ENCODE peak calls at places on chromosomes 5 and 9, in six cellular contexts. L is GM23338, E is aorta, U is HCT116, N is astrocyte, Y is uterus. S is an unnamed sample. For H3K4me1 and H3K27me3, the result is how much of the 10 kb centered on the place peaks cover.

GRCh38 chr5:93404246-93404645 is 176.8 kb downstream of the NR2F1-AS1 start:
- DNase-seq in L (no peak), E (no peak), U (no peak), N (no peak), Y (no peak), S (no peak)

GRCh38 chr9:71629816-71630215 is 138.5 kb downstream of the CEMIP2 start:
- DNase-seq in L (no peak), E (no peak), U (no peak), N (no peak), Y (no peak), S (no peak)

GRCh38 chr5:176144508-176144907 is 93.7 kb upstream of the SIMC1 start:
- DNase-seq in L (no peak), E (no peak), U (no peak), N (no peak), Y (no peak), S (no peak)

GRCh38 chr9:90927496-90927895 is 125.9 kb downstream of the SYK start:
- DNase-seq in L (no peak), E (no peak), U (no peak), N (no peak), Y (no peak), S (no peak)

GRCh38 chr5:17928571-17928970 is 294.3 kb downstream of the TAF11L14 start:
- DNase-seq in L (no peak), E (peak), U (no peak), N (no peak), Y (no peak), S (no peak)

GRCh38 chr5:111117149-111117548 is 25.0 kb downstream of the WDR36 start:
- DNase-seq in L (peak), E (no peak), U (no peak), N (no peak), Y (no peak), S (no peak)

GRCh38 chr5:89445106-89445745 is 562.2 kb upstream of the MEF2C start:
- DNase-seq in L (no peak), E (peak), U (no peak), N (no peak), Y (no peak), S (no peak)

GRCh38 chr9:99680191-99680590 is 141.5 kb upstream of the NR4A3 start:
- DNase-seq in L (no peak), E (no peak), U (no peak), N (peak), Y (no peak), S (no peak)

GRCh38 chr9:94869415-94869838 is 142.9 kb downstream of the AOPEP start:
- DNase-seq in L (no peak), E (no peak), U (no peak), N (peak), Y (no peak), S (no peak)

GRCh38 chr5:56620903-56621680 is 194.3 kb upstream of the MAP3K1 start:
- DNase-seq in L (no peak), E (no peak), U (no peak), N (peak), Y (no peak), S (no peak)

GRCh38 chr5:167665841-167666375 is 625.5 kb upstream of the WWC1 start:
- DNase-seq in L (no peak), E (no peak), U (no peak), N (peak), Y (no peak), S (no peak)

GRCh38 chr9:126275386-126276001 is 51.1 kb upstream of the MVB12B start:
- DNase-seq in L (peak), E (no peak), U (no peak), N (peak), Y (no peak), S (no peak)

GRCh38 chr5:22549876-22550671 is 303.1 kb downstream of the CDH12 start:
- DNase-seq in L (no peak), E (no peak), U (no peak), N (no peak), Y (no peak), S (no peak)

GRCh38 chr9:107644774-107645463 is 155.3 kb upstream of the KLF4 start:
- DNase-seq in L (no peak), E (peak), U (no peak), N (no peak), Y (peak), S (no peak)

GRCh38 chr5:146208916-146209522 is 5.6 kb downstream of the RBM27 start:
- DNase-seq in L (no peak), E (no peak), U (no peak), N (no peak), Y (no peak), S (no peak)

GRCh38 chr9:130183133-130183762 is 11.0 kb downstream of the NCS1 start:
- DNase-seq in L (peak), E (peak), U (no peak), N (peak), Y (no peak), S (peak)

GRCh38 chr5:91848453-91848852 is 465.3 kb upstream of the ARRDC3 start:
- DNase-seq in L (no peak), E (no peak), U (peak), N (peak), Y (no peak), S (no peak)

GRCh38 chr9:133049043-133049442 is 12.7 kb upstream of the CEL start:
- DNase-seq in L (no peak), E (no peak), U (no peak), N (no peak), Y (no peak), S (no peak)

GRCh38 chr5:107631805-107632362 is 38.9 kb downstream of the EFNA5 start:
- DNase-seq in L (no peak), E (no peak), U (no peak), N (no peak), Y (no peak), S (no peak)

DNA sequence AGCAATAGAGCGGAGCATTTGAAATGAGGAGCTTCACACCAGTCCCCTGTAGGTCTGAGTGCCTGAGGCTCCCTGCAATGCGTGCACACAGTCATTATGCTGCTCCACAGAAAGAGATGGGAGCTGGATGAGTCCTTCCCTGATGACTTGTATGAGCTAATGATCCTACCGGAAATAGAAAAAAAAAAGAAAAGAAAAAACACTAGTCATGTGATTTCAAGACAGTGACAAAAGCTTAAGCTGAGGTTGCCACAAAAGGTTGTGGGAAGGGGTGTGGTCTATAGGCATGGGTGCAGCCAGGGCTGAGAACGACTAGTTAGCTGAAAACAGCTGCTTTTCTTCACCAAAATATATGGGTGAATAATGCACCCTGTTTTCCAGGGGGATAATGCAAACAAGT is 300.6 kb downstream of the MLLT3 start:
- DNase-seq in L (no peak), E (no peak), U (no peak), N (no peak), Y (no peak), S (no peak)
- H3K4me3 ChIP-seq in L (no peak), E (no peak), U (no peak), N (no peak), Y (no peak), S (no peak)

DNA sequence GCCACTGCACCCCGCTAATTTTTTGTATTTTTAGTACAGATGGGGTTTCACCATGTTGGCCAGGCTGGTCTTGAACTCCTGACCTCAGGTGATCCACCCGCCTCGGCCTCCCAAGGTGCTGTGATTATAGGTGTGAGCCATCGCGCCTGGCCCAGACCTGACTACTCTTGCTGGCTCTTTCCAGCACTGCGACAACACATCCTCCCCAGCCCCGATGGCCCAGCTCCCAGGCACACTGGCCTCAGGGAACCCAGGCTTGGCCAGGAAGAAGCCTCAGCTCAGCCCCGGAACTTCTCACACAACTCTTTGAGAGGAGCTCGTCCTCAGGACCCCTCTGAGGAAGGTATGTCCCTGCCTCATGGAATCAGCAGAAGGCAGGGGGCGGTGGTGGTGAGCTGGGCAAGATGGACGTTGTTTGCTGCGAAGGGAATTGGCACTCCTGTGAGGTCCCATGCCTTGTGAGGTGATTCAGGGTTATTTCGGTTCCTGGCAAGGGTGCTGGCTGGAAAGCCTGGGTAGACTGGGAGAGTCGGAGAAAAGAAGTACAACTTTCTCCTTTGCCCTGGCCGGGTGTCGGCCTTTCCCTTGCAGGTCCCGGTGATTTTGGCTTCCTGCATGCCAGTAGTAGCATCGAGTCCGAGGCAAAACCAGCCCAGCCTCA is 5.9 kb downstream of the DELE1 start:
- DNase-seq in L (no peak), E (no peak), U (no peak), N (no peak), Y (no peak), S (no peak)
- H3K4me1 ChIP-seq in L (under half), E (under half), U (under half), N (under half), Y (under half), S (under half)

DNA sequence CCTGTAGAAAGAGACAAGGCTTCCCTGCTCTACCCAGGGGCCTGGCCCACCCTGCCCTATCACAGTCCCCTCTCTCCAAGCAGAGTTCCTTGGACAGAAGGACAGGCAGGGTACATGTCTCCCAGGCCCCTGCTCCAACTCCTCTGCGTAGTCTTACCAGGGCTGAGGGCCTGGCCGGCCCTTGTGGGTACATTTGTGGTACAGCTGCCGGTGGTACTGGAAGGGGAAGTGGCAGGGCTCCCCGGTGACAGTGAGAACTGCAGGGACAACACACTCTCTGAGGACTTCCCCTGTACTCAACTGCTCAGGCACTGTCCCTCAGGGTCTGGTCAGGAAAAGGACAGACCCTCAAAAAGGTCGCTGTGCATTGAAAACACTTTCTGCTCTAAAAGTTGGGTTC is 3.6 kb downstream of the F12 start:
- DNase-seq in L (no peak), E (peak), U (no peak), N (no peak), Y (no peak), S (no peak)
- H3K27me3 ChIP-seq in L (half or more), E (under half), U (under half), N (under half), Y (under half), S (under half)

DNA sequence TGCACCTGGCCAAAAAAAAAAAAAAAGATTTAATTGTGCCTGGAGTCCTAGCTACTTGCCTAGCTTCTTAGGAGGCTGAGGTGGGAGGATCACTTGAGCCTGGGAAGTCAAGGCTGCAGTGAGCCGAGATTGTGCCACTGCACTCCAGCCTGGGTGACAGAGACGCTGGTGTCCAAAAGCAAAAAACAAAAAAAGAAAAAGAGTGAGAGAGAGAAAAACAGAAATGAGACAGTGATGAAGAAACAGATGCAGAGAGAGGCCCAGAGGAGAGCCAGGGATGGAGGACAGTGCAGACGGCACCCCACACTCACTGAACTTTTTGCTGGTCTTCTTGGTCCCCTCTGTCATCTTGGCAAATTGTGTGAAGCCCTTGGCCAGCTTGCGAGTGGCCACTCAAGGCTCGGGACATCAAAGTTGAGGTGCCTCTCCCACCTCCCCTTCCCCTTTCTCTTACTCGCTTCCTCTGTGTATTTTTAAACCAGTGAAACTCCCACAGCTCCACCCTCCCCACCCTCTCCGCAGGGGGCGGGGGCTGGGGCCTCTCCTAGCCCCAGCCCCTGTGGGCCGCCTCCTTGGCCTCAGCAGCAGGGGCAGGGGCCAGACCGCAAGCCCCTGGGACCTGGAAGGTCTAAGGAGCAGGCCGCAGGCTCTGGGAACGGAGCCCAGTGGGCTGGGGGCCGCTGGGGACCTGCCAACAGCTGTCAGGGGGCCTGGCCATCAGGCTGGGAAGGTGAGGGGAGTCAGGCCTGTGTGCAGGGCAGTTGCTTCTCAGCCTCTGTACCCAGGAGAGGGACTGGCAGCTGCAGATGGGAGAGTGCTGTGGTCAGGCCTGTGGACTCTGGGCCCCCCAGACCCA is at the start of gene SH2D3C:
- DNase-seq in L (no peak), E (no peak), U (no peak), N (no peak), Y (no peak), S (no peak)
- H3K4me3 ChIP-seq in L (no peak), E (no peak), U (no peak), N (no peak), Y (no peak), S (no peak)

DNA sequence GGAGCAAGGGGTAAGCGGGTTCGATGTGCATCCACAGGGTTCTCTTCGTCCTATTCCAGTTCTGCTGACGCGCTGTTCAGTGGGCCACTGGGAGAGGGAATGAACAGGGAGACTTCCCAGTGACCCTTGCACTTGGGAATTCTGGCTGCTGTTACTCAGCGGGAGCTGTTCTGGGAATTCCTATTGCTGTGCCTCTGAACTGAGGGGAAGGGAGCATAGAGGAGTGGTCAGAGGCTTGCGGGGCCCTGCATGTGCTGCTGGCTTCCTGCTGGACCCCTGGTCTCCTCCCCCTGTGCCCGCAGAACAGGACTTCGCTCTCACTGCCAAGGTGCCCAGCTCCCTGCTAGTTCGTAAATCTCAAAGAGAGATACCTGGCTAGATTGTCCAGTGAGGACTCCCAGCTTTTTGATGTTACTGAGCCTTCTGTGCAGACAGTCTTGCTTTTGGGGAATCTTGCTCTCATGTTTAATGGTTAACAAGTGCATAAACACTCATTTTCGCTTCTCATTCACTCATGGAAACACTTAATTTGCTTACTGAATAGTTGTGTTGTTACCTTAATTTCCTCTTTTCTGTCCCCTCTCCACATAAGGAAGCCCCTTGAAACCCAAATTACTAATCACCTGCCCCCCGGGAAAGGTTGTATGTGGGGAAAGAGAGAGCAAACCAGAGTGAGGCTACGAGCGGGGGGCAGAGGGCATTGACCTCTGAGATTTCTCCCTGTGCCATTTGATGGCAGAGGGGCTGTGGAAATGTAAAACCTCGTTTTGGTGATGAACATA is 5.9 kb downstream of the TRIO start:
- DNase-seq in L (peak), E (no peak), U (no peak), N (no peak), Y (no peak), S (no peak)
- H3K4me1 ChIP-seq in L (half or more), E (under half), U (under half), N (half or more), Y (under half), S (under half)

DNA sequence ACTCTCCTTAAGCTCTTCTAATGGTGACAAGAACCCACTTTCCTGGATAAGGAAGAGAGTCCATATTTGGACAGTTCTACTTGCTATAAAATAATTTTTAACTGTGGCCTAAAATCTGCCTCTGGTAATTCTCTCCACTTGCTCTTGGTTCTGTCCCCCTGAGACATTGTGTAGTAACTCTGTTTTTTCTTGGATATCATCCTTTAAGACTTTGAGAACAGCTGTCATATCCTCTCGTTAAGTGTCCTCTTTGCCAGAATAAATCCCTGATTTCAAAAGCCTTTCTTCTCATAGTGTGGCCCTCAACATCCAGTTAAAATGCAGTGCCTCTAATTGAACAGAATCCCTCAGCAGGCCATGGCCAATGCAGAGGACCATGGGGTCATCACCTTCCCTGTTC is 101.5 kb downstream of the ARHGEF28 start:
- DNase-seq in L (no peak), E (no peak), U (no peak), N (no peak), Y (no peak), S (no peak)
- H3K27me3 ChIP-seq in L (under half), E (under half), U (under half), N (under half), Y (under half), S (under half)